ENCODE peak calls at places on chromosome 15, in six cellular contexts. R, N, W, V, I and C are unnamed samples.

GRCh38 chr15:85743392-85744045 is 51.2 kb downstream of the KLHL25 start:
- DNase-seq in R (no peak), I (no peak), V (no peak), N (no peak), W (no peak), C (no peak)

GRCh38 chr15:32675474-32675873 is 34.0 kb downstream of the SCG5 start:
- DNase-seq in V (no peak), R (no peak), W (peak), N (no peak), I (no peak), C (no peak)

GRCh38 chr15:51751687-51752683 is 588 bp downstream of the TMOD2 start:
- DNase-seq in R (peak), V (no peak), W (peak), I (no peak), N (no peak), C (no peak)

GRCh38 chr15:48560321-48561051 is 85.0 kb downstream of the FBN1 start:
- DNase-seq in R (no peak), I (no peak), W (no peak), N (no peak), V (no peak), C (no peak)

GRCh38 chr15:88810449-88810848 is 7.2 kb downstream of the ACAN start:
- DNase-seq in N (no peak), R (no peak), V (no peak), W (no peak), I (no peak), C (no peak)

GRCh38 chr15:81339851-81340250 is 15.9 kb upstream of the STARD5 start:
- DNase-seq in V (no peak), R (no peak), N (no peak), W (no peak), I (no peak), C (no peak)

GRCh38 chr15:58396181-58396580 is 35.6 kb upstream of the LIPC start:
- DNase-seq in I (no peak), W (no peak), R (no peak), N (no peak), V (peak), C (no peak)

GRCh38 chr15:31558840-31559239 is 232.2 kb downstream of the KLF13 start:
- DNase-seq in R (no peak), I (no peak), N (no peak), V (no peak), W (no peak), C (no peak)

GRCh38 chr15:88627463-88627862 is 6.3 kb downstream of the AEN start:
- DNase-seq in N (peak), R (no peak), I (no peak), W (no peak), V (no peak), C (no peak)

GRCh38 chr15:66692808-66693596 is 9.0 kb upstream of the SMAD6 start:
- DNase-seq in V (no peak), I (no peak), R (no peak), N (no peak), W (no peak), C (no peak)

GRCh38 chr15:95291878-95292472 is 1038.5 kb upstream of the NR2F2 start:
- DNase-seq in R (peak), W (peak), N (no peak), I (no peak), V (no peak), C (no peak)

GRCh38 chr15:34691024-34691423 is 63.8 kb downstream of the GJD2 start:
- DNase-seq in N (no peak), V (no peak), I (no peak), R (no peak), W (no peak), C (no peak)

GRCh38 chr15:76198456-76199105 is 112.7 kb downstream of the ETFA start:
- DNase-seq in W (no peak), R (no peak), N (no peak), V (no peak), I (no peak), C (no peak)

GRCh38 chr15:63587527-63587926 is 9.7 kb upstream of the FBXL22 start:
- DNase-seq in W (no peak), V (peak), R (no peak), I (no peak), N (no peak), C (no peak)

GRCh38 chr15:75207618-75208500 is 6.2 kb downstream of the C15orf39 start:
- DNase-seq in I (no peak), R (no peak), W (no peak), N (no peak), V (no peak), C (no peak)

GRCh38 chr15:69812881-69813280 is 284.8 kb downstream of the TLE3 start:
- DNase-seq in V (no peak), W (no peak), I (no peak), R (no peak), N (no peak), C (no peak)

GRCh38 chr15:53072077-53072476 is 281.9 kb upstream of the ONECUT1 start:
- DNase-seq in R (peak), W (no peak), V (no peak), N (no peak), I (no peak), C (no peak)

GRCh38 chr15:80836223-80836622 is 57.1 kb downstream of the CEMIP start:
- DNase-seq in W (no peak), N (no peak), I (no peak), R (no peak), V (no peak), C (no peak)

GRCh38 chr15:22253676-22254408 is 173.5 kb downstream of the OR4M2 start:
- DNase-seq in R (no peak), V (no peak), I (no peak), W (no peak), N (no peak), C (no peak)

GRCh38 chr15:71400347-71400746 is 285.1 kb downstream of the THSD4 start:
- DNase-seq in V (no peak), W (no peak), R (no peak), I (no peak), N (no peak), C (no peak)

GRCh38 chr15:99010743-99011142 is 3.2 kb upstream of the PGPEP1L start:
- DNase-seq in N (no peak), I (no peak), V (no peak), W (no peak), R (no peak), C (no peak)

GRCh38 chr15:27670481-27670880 is 428.6 kb downstream of the OCA2 start:
- DNase-seq in V (no peak), W (no peak), R (no peak), I (no peak), N (no peak), C (no peak)

GRCh38 chr15:91530951-91531582 is 322.4 kb upstream of the SLCO3A1 start:
- DNase-seq in V (no peak), I (no peak), N (no peak), W (no peak), R (no peak), C (no peak)

GRCh38 chr15:39942101-39942752 is 8.3 kb downstream of the EIF2AK4 start:
- DNase-seq in I (no peak), N (no peak), R (no peak), W (no peak), V (peak), C (no peak)

GRCh38 chr15:40104865-40105516 is 3.7 kb downstream of the BMF start:
- DNase-seq in N (peak), V (peak), I (peak), W (peak), R (peak), C (peak)

GRCh38 chr15:66078929-66079275 is 174.6 kb downstream of the MEGF11 start:
- DNase-seq in I (no peak), R (no peak), W (no peak), N (no peak), V (no peak), C (no peak)

GRCh38 chr15:96121521-96121920 is 209.0 kb upstream of the NR2F2 start:
- DNase-seq in N (no peak), R (no peak), W (no peak), I (no peak), V (no peak), C (no peak)

GRCh38 chr15:60798821-60799220 is 319.9 kb upstream of the ICE2 start:
- DNase-seq in W (no peak), V (peak), I (no peak), R (no peak), N (no peak), C (no peak)

GRCh38 chr15:82108489-82109078 is 62.8 kb upstream of the MEX3B start:
- DNase-seq in R (peak), V (no peak), I (peak), N (peak), W (peak), C (no peak)

GRCh38 chr15:48940508-48940907 is 23.2 kb downstream of the SHC4 start:
- DNase-seq in N (no peak), W (no peak), I (no peak), V (peak), R (no peak), C (no peak)

GRCh38 chr15:25674948-25675347 is 188.2 kb downstream of the ATP10A start:
- DNase-seq in V (no peak), R (no peak), N (no peak), I (no peak), W (no peak), C (peak)